ENCODE peak calls at places on chromosomes 1 and 21, in seven cellular contexts. Y, G, V, L, N, A and M are unnamed samples.

GRCh38 chr1:117665523-117666274 is 59.9 kb downstream of the TENT5C start:
- DNase-seq in Y (no peak), G (no peak), V (no peak), L (no peak), N (no peak), A (no peak), M (no peak)

GRCh38 chr1:112396668-112397025 is 633 bp downstream of the CTTNBP2NL start:
- DNase-seq in Y (no peak), G (no peak), V (no peak), L (peak), N (peak), A (peak), M (peak)

GRCh38 chr1:32181563-32181962 is 2.1 kb downstream of the TXLNA start:
- DNase-seq in Y (no peak), G (no peak), V (no peak), L (no peak), N (no peak), A (no peak), M (no peak)

GRCh38 chr1:113930499-113931161 is 1.5 kb downstream of the HIPK1 start:
- DNase-seq in Y (peak), G (no peak), V (peak), L (peak), N (peak), A (peak), M (peak)

GRCh38 chr1:245679796-245680195 is 525.0 kb downstream of the KIF26B start:
- DNase-seq in Y (no peak), G (no peak), V (no peak), L (no peak), N (no peak), A (no peak), M (no peak)

GRCh38 chr1:67332653-67333529 is 25.2 kb downstream of the IL12RB2 start:
- DNase-seq in Y (no peak), G (no peak), V (no peak), L (no peak), N (no peak), A (no peak), M (no peak)

GRCh38 chr1:200866521-200866920 is 6.3 kb upstream of the GPR25 start:
- DNase-seq in Y (no peak), G (no peak), V (no peak), L (peak), N (peak), A (no peak), M (peak)

GRCh38 chr21:45309069-45309521 is 21.4 kb upstream of the POFUT2 start:
- DNase-seq in Y (peak), G (no peak), V (peak), L (peak), N (peak), A (peak), M (peak)

GRCh38 chr1:167165948-167166702 is 54.6 kb upstream of the POU2F1 start:
- DNase-seq in Y (no peak), G (no peak), V (no peak), L (no peak), N (peak), A (no peak), M (no peak)

GRCh38 chr1:115648717-115649691 is 7.2 kb downstream of the VANGL1 start:
- DNase-seq in Y (no peak), G (no peak), V (no peak), L (peak), N (no peak), A (no peak), M (no peak)

GRCh38 chr1:26482921-26483320 is 10.7 kb downstream of the HMGN2 start:
- DNase-seq in Y (no peak), G (no peak), V (no peak), L (no peak), N (no peak), A (peak), M (peak)

GRCh38 chr1:218967254-218967653 is 206.4 kb upstream of the LYPLAL1 start:
- DNase-seq in Y (no peak), G (no peak), V (no peak), L (no peak), N (no peak), A (no peak), M (no peak)

GRCh38 chr1:54230507-54231339 is 30.8 kb downstream of the MRPL37 start:
- DNase-seq in Y (no peak), G (no peak), V (no peak), L (no peak), N (no peak), A (no peak), M (no peak)

GRCh38 chr1:117652421-117652820 is 46.6 kb downstream of the TENT5C start:
- DNase-seq in Y (no peak), G (no peak), V (no peak), L (no peak), N (no peak), A (no peak), M (peak)

GRCh38 chr1:116268211-116268610 is 104.8 kb upstream of the ATP1A1 start:
- DNase-seq in Y (peak), G (no peak), V (no peak), L (peak), N (peak), A (no peak), M (no peak)

DNA sequence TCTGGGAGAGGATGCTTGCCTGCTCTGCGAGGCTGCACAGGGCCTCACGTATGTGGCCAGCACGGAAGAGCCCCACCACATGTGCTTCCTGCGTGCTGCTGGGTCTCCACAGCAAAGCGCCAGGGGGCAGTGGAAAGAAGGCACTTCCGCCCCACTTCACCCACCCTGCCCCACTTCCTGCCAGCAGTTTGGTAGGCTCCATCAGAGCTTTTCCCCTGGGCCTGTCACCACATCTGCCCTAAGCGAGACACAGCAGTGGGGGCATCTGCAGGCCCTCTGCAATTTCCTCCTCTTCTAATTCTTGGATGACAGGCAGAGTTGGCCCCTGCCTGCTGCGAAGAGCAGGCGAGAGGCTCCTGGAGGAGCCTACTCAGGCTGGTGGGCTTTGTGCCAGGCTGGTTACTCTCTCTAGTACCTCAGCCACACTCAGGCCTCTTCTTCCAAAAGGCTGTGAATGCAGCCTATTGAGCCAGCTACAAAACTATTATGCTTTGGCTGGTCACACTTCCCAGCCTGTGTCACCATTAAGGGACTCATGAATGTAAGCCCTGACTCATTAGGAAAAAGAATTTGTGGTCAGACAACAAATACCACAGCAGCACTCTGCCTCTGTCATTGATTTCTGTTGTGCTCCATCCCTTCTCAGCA is 25.0 kb downstream of the CD244 start:
- DNase-seq in Y (peak), G (no peak), V (no peak), L (peak), N (no peak), A (no peak), M (no peak)
- H3K4me3 ChIP-seq in Y (no peak), G (no peak), V (no peak), L (no peak), N (no peak), A (no peak), M (no peak)

GRCh38 chr1:30892671-30893073 is 15.9 kb downstream of the SDC3 start:
- DNase-seq in Y (no peak), G (no peak), V (peak), L (no peak), N (no peak), A (no peak), M (no peak)
- H3K4me3 ChIP-seq in Y (no peak), G (no peak), V (no peak), L (no peak), N (no peak), A (no peak), M (no peak)

DNA sequence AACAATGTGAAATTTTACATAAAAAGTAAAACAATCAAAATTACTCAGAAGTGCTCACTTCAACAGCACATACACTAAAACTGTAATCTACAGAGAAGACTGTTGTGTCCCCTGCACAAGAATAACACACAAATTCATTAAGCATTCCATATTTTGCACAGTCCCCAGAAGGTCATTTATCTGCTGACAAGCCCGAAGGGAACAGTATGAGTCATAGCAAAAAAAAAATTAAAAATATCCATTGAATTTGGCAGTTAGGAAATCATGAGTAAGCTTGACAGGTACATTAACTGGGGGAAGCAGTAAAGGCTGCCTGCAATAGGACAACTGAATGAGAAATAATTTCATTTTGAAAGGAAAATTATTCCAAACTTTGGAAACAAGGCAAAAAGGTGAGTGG is 3.3 kb upstream of the CACYBP start:
- DNase-seq in Y (peak), G (no peak), V (no peak), L (peak), N (peak), A (peak), M (peak)
- H3K4me3 ChIP-seq in Y (no peak), G (no peak), V (no peak), L (no peak), N (no peak), A (no peak), M (no peak)

DNA sequence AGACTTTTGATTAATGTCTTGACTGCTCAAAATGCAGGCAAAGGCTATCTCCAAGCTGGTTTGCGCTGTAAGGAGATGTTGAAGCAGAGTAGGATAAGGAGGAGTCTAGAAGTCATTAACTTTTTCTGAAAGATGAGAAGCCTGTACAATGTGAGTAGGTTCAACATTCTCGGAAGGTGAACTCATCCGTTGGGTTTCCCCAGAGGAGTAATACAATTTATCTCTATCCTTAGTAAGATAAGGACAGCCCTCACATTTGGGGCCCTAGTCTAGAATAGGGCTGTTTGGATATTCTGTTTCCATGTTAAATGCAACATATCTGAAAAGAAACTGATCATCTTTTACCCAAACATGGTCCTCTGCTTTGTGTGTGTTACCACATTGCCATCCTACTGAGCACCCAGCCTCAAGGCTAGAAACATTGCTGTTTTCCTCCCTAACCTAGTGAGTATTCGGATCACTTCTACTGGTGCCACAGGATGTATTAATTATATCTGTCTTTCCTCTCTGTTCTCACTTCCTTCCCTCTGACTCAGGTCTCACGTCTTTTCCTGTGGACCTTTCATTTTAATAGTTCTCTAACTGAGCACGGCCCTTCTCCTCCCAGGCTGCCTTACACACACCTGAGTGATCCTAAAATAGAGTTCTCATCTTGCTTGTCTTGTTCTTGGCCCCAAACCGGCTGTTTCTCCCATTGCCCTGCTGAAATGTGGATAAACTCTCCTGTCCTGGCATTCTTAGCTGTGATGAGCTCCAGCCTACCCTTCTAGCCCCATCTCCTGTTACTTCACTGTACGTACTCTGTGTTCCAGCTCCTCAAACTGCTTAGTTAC is 91.6 kb downstream of the CDC14A start:
- DNase-seq in Y (peak), G (no peak), V (no peak), L (no peak), N (peak), A (peak), M (peak)
- H3K4me3 ChIP-seq in Y (no peak), G (no peak), V (no peak), L (no peak), N (no peak), A (no peak), M (no peak)

DNA sequence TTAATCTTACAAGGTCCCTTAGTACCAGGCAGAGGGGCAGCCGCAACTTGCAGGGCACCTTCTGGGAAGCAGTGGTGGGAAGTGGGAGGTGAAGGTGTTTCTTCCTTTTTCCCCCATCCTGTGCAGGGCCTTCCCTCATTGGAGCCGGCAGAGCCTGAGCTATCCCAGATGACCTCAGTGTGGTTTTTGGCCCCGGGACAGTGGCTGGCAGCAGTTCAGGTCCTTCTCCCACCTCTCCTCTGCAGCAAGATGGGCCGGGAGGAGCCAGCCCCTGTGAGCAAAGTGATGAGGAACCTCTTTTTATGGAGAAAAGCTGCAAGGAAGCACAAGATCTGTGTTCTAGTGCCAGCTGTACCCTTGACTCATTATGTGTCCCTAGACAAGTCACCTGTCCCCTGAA is 6.8 kb downstream of the PFKFB2 start:
- DNase-seq in Y (no peak), G (no peak), V (no peak), L (no peak), N (no peak), A (no peak), M (no peak)
- H3K4me3 ChIP-seq in Y (no peak), G (no peak), V (no peak), L (no peak), N (no peak), A (no peak), M (no peak)

DNA sequence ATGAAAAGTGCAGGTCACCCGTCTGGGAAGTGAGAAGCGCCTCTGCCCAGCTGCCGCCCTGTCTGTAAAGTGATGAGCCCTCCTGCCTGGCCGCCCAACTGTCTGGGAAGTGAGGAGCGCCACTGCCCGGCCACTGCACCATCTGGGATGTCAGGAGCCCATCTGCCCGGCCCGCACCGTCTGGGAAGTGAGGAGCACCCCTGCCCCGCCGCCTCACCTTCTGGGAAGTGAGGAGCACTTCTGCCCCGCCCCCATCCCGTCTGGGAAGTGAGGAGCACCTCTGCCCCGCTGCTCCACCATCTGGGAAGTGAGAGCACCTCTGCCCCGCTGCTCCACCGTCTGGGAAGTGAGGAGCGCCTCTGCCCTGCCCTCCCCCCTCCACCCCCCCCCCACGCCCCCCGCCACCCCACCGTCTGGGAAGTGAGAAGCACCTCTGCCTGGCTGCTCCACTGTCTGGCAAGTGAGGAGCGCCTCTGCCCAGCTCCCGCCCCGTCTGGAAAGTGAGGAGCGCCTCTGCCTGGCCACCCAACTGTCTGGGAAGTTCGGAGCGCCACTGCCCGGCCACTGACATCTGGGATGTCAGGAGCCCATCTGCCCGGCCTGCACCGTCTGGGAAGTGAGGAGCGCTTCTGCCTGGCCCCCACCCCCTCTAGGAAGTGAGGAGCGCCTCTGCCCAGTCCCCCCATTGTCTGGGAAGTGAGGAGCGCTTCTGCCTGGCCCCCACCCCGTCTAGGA is 4.5 kb upstream of the ZZZ3 start:
- DNase-seq in Y (no peak), G (no peak), V (no peak), L (no peak), N (no peak), A (no peak), M (no peak)
- H3K4me3 ChIP-seq in Y (no peak), G (no peak), V (no peak), L (no peak), N (no peak), A (no peak), M (no peak)

GRCh38 chr1:43545686-43546387 is 15.2 kb downstream of the PTPRF start:
- DNase-seq in Y (peak), G (no peak), V (peak), L (peak), N (peak), A (peak), M (no peak)
- H3K4me3 ChIP-seq in Y (no peak), G (no peak), V (no peak), L (no peak), N (no peak), A (no peak), M (no peak)